ENCODE peak calls at places on chromosomes 16 and 17, in nine cellular contexts. One of them, this sample, is unnamed.

GRCh38 chr16:78210305-78210704 is 110.9 kb downstream of the WWOX start:
- DNase-seq in GM20000: no peak
- DNase-seq in lower lobe of right lung: no peak
- DNase-seq in CD4-positive, alpha-beta T cell: no peak
- DNase-seq in K562: no peak
- DNase-seq in psoas muscle: no peak
- DNase-seq in endothelial cell: no peak
- DNase-seq in esophagus muscularis mucosa: peak
- DNase-seq in gastrocnemius medialis: no peak
- DNase-seq in this sample: no peak

GRCh38 chr16:54007504-54007903 is 279.1 kb downstream of the IRX3 start:
- DNase-seq in psoas muscle: no peak
- DNase-seq in endothelial cell: no peak
- DNase-seq in lower lobe of right lung: no peak
- DNase-seq in GM20000: no peak
- DNase-seq in gastrocnemius medialis: no peak
- DNase-seq in esophagus muscularis mucosa: no peak
- DNase-seq in K562: no peak
- DNase-seq in CD4-positive, alpha-beta T cell: no peak
- DNase-seq in this sample: no peak

GRCh38 chr17:73286863-73287296 is 24.9 kb downstream of the CDC42EP4 start:
- DNase-seq in esophagus muscularis mucosa: no peak
- DNase-seq in GM20000: no peak
- DNase-seq in lower lobe of right lung: no peak
- DNase-seq in psoas muscle: peak
- DNase-seq in CD4-positive, alpha-beta T cell: no peak
- DNase-seq in gastrocnemius medialis: no peak
- DNase-seq in K562: no peak
- DNase-seq in endothelial cell: no peak
- DNase-seq in this sample: no peak

GRCh38 chr16:86387461-86388440 is 122.6 kb upstream of the FOXF1 start:
- DNase-seq in endothelial cell: no peak
- DNase-seq in GM20000: no peak
- DNase-seq in psoas muscle: no peak
- DNase-seq in CD4-positive, alpha-beta T cell: no peak
- DNase-seq in K562: peak
- DNase-seq in gastrocnemius medialis: no peak
- DNase-seq in esophagus muscularis mucosa: no peak
- DNase-seq in lower lobe of right lung: no peak
- DNase-seq in this sample: no peak

GRCh38 chr17:76631821-76632565 is 11.6 kb downstream of the ST6GALNAC1 start:
- DNase-seq in K562: no peak
- DNase-seq in gastrocnemius medialis: no peak
- DNase-seq in esophagus muscularis mucosa: no peak
- DNase-seq in CD4-positive, alpha-beta T cell: no peak
- DNase-seq in lower lobe of right lung: no peak
- DNase-seq in endothelial cell: no peak
- DNase-seq in psoas muscle: no peak
- DNase-seq in GM20000: peak
- DNase-seq in this sample: no peak

GRCh38 chr16:63650550-63650949 is 1471.3 kb downstream of the CDH11 start:
- DNase-seq in GM20000: no peak
- DNase-seq in psoas muscle: no peak
- DNase-seq in esophagus muscularis mucosa: no peak
- DNase-seq in CD4-positive, alpha-beta T cell: no peak
- DNase-seq in gastrocnemius medialis: no peak
- DNase-seq in K562: no peak
- DNase-seq in endothelial cell: no peak
- DNase-seq in lower lobe of right lung: no peak
- DNase-seq in this sample: no peak

GRCh38 chr16:29760567-29761279 is 14.9 kb upstream of the C16orf54 start:
- DNase-seq in lower lobe of right lung: no peak
- DNase-seq in K562: no peak
- DNase-seq in GM20000: no peak
- DNase-seq in CD4-positive, alpha-beta T cell: no peak
- DNase-seq in psoas muscle: no peak
- DNase-seq in endothelial cell: no peak
- DNase-seq in esophagus muscularis mucosa: no peak
- DNase-seq in gastrocnemius medialis: no peak
- DNase-seq in this sample: peak

GRCh38 chr16:81808933-81809480 is 29.9 kb downstream of the PLCG2 start:
- DNase-seq in endothelial cell: no peak
- DNase-seq in K562: no peak
- DNase-seq in psoas muscle: no peak
- DNase-seq in gastrocnemius medialis: no peak
- DNase-seq in lower lobe of right lung: no peak
- DNase-seq in esophagus muscularis mucosa: no peak
- DNase-seq in CD4-positive, alpha-beta T cell: no peak
- DNase-seq in GM20000: peak
- DNase-seq in this sample: no peak

GRCh38 chr17:30808785-30809286 is 15.7 kb downstream of the CRLF3 start:
- DNase-seq in endothelial cell: peak
- DNase-seq in gastrocnemius medialis: no peak
- DNase-seq in esophagus muscularis mucosa: no peak
- DNase-seq in CD4-positive, alpha-beta T cell: no peak
- DNase-seq in psoas muscle: no peak
- DNase-seq in lower lobe of right lung: no peak
- DNase-seq in K562: no peak
- DNase-seq in GM20000: peak
- DNase-seq in this sample: no peak

GRCh38 chr17:30809867-30810266 is 14.6 kb downstream of the CRLF3 start:
- DNase-seq in gastrocnemius medialis: no peak
- DNase-seq in endothelial cell: no peak
- DNase-seq in lower lobe of right lung: no peak
- DNase-seq in GM20000: no peak
- DNase-seq in esophagus muscularis mucosa: no peak
- DNase-seq in K562: no peak
- DNase-seq in CD4-positive, alpha-beta T cell: no peak
- DNase-seq in psoas muscle: no peak
- DNase-seq in this sample: no peak

DNA sequence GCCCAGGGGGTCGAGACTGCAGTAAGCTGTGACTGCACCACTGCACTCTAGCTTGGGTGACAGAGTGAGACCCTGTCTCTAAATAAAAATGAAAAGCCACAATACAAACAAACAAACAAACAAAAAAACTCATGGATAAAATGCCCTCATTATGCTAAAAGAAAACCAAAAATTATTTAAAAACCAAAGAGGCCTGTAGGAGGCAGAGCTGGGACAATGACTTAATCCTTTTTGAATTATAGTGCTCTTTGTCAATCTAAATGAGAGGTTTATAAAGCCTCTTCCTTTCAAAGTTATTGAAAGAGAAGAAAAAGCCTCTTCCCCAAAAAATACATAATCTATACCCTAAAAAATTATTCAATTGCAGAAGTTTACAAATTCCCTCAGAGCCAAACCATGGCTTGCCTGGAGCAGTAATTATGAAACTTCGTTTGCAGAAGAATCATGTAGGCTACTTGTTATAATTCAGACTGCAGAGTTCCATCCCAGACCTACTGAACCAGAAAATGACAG is 18.5 kb downstream of the CRLF3 start:
- DNase-seq in psoas muscle: no peak
- DNase-seq in endothelial cell: no peak
- DNase-seq in K562: no peak
- DNase-seq in CD4-positive, alpha-beta T cell: no peak
- DNase-seq in esophagus muscularis mucosa: no peak
- DNase-seq in gastrocnemius medialis: no peak
- DNase-seq in GM20000: no peak
- DNase-seq in lower lobe of right lung: no peak
- DNase-seq in this sample: no peak
- TF ChIP-seq CTCF in psoas muscle: no peak
- TF ChIP-seq CTCF in endothelial cell: no peak
- TF ChIP-seq CTCF in K562: no peak
- TF ChIP-seq CTCF in CD4-positive, alpha-beta T cell: peak
- TF ChIP-seq CTCF in esophagus muscularis mucosa: no peak
- TF ChIP-seq CTCF in gastrocnemius medialis: no peak
- TF ChIP-seq CTCF in GM20000: no peak
- TF ChIP-seq CTCF in lower lobe of right lung: peak
- TF ChIP-seq CTCF in this sample: no peak

GRCh38 chr16:24070851-24071250 is 185.3 kb upstream of the CACNG3 start:
- DNase-seq in psoas muscle: no peak
- DNase-seq in lower lobe of right lung: no peak
- DNase-seq in K562: peak
- DNase-seq in esophagus muscularis mucosa: no peak
- DNase-seq in endothelial cell: peak
- DNase-seq in CD4-positive, alpha-beta T cell: no peak
- DNase-seq in GM20000: peak
- DNase-seq in gastrocnemius medialis: no peak
- DNase-seq in this sample: peak
- TF ChIP-seq CTCF in psoas muscle: no peak
- TF ChIP-seq CTCF in lower lobe of right lung: peak
- TF ChIP-seq CTCF in K562: peak
- TF ChIP-seq CTCF in esophagus muscularis mucosa: no peak
- TF ChIP-seq CTCF in endothelial cell: peak
- TF ChIP-seq CTCF in CD4-positive, alpha-beta T cell: no peak
- TF ChIP-seq CTCF in GM20000: peak
- TF ChIP-seq CTCF in gastrocnemius medialis: no peak
- TF ChIP-seq CTCF in this sample: peak

GRCh38 chr17:17346428-17347233 is 43.5 kb downstream of the NT5M start:
- DNase-seq in gastrocnemius medialis: no peak
- DNase-seq in GM20000: no peak
- DNase-seq in K562: no peak
- DNase-seq in psoas muscle: no peak
- DNase-seq in lower lobe of right lung: no peak
- DNase-seq in esophagus muscularis mucosa: no peak
- DNase-seq in endothelial cell: no peak
- DNase-seq in CD4-positive, alpha-beta T cell: no peak
- DNase-seq in this sample: no peak
- TF ChIP-seq CTCF in gastrocnemius medialis: no peak
- TF ChIP-seq CTCF in GM20000: no peak
- TF ChIP-seq CTCF in K562: no peak
- TF ChIP-seq CTCF in psoas muscle: no peak
- TF ChIP-seq CTCF in lower lobe of right lung: no peak
- TF ChIP-seq CTCF in esophagus muscularis mucosa: no peak
- TF ChIP-seq CTCF in endothelial cell: no peak
- TF ChIP-seq CTCF in CD4-positive, alpha-beta T cell: no peak
- TF ChIP-seq CTCF in this sample: no peak

GRCh38 chr16:87931504-87931903 is 4.8 kb downstream of the CA5A start:
- DNase-seq in gastrocnemius medialis: no peak
- DNase-seq in GM20000: no peak
- DNase-seq in K562: peak
- DNase-seq in CD4-positive, alpha-beta T cell: no peak
- DNase-seq in psoas muscle: no peak
- DNase-seq in esophagus muscularis mucosa: no peak
- DNase-seq in lower lobe of right lung: no peak
- DNase-seq in endothelial cell: no peak
- DNase-seq in this sample: no peak

GRCh38 chr16:87929986-87930385 is 6.3 kb downstream of the CA5A start:
- DNase-seq in esophagus muscularis mucosa: no peak
- DNase-seq in CD4-positive, alpha-beta T cell: no peak
- DNase-seq in GM20000: no peak
- DNase-seq in endothelial cell: no peak
- DNase-seq in K562: no peak
- DNase-seq in psoas muscle: no peak
- DNase-seq in gastrocnemius medialis: no peak
- DNase-seq in lower lobe of right lung: no peak
- DNase-seq in this sample: no peak

GRCh38 chr16:87927195-87927562 is 9.2 kb downstream of the CA5A start:
- DNase-seq in esophagus muscularis mucosa: no peak
- DNase-seq in lower lobe of right lung: no peak
- DNase-seq in gastrocnemius medialis: no peak
- DNase-seq in endothelial cell: no peak
- DNase-seq in psoas muscle: no peak
- DNase-seq in GM20000: no peak
- DNase-seq in K562: no peak
- DNase-seq in CD4-positive, alpha-beta T cell: no peak
- DNase-seq in this sample: no peak

GRCh38 chr16:87933140-87933495 is 3.2 kb downstream of the CA5A start:
- DNase-seq in K562: no peak
- DNase-seq in gastrocnemius medialis: no peak
- DNase-seq in lower lobe of right lung: no peak
- DNase-seq in esophagus muscularis mucosa: no peak
- DNase-seq in endothelial cell: no peak
- DNase-seq in CD4-positive, alpha-beta T cell: no peak
- DNase-seq in psoas muscle: no peak
- DNase-seq in GM20000: no peak
- DNase-seq in this sample: no peak

DNA sequence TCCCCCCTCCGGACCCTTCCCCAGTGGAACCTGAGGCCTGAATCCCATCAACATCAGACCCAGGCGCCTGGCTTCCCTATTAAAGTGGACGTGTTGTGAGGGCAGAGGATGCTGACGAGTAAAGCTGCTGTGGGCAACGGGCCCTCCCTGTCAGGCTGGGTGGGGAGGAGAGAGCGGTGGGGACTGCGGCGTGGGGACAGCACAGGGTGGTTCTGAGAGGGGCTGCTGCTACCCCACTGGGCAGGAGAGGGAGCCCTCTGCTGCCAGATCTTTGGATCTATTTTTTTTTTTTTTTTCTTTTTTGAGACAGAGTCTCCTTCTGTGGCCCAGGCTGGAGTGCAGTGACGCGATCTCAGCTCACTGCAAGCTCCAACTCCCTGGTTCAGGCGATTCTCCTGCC is 5.9 kb downstream of the CA5A start:
- DNase-seq in endothelial cell: no peak
- DNase-seq in gastrocnemius medialis: no peak
- DNase-seq in esophagus muscularis mucosa: no peak
- DNase-seq in lower lobe of right lung: no peak
- DNase-seq in CD4-positive, alpha-beta T cell: no peak
- DNase-seq in psoas muscle: no peak
- DNase-seq in GM20000: no peak
- DNase-seq in K562: peak
- DNase-seq in this sample: no peak
- TF ChIP-seq CTCF in endothelial cell: no peak
- TF ChIP-seq CTCF in gastrocnemius medialis: no peak
- TF ChIP-seq CTCF in esophagus muscularis mucosa: no peak
- TF ChIP-seq CTCF in lower lobe of right lung: no peak
- TF ChIP-seq CTCF in CD4-positive, alpha-beta T cell: no peak
- TF ChIP-seq CTCF in psoas muscle: no peak
- TF ChIP-seq CTCF in GM20000: peak
- TF ChIP-seq CTCF in K562: peak
- TF ChIP-seq CTCF in this sample: peak

DNA sequence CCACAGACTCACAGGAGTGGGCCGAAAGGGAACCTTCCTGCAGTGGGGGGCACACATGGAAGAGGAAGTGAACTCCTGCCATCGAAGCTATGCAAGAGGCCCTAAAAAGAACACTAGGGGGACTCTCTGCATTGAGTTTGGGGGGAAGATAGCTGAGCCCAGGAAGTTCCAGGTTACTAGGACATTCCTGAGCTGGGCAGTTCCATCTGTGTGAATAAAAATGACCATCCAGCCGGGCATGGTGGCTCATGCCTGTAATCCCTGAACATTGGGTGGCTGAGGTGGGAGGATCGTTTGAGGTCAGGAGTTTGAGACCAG is 211.8 kb downstream of the ZNF423 start:
- DNase-seq in lower lobe of right lung: no peak
- DNase-seq in K562: no peak
- DNase-seq in CD4-positive, alpha-beta T cell: no peak
- DNase-seq in GM20000: no peak
- DNase-seq in gastrocnemius medialis: no peak
- DNase-seq in endothelial cell: no peak
- DNase-seq in psoas muscle: no peak
- DNase-seq in esophagus muscularis mucosa: no peak
- DNase-seq in this sample: no peak
- TF ChIP-seq CTCF in lower lobe of right lung: no peak
- TF ChIP-seq CTCF in K562: no peak
- TF ChIP-seq CTCF in CD4-positive, alpha-beta T cell: no peak
- TF ChIP-seq CTCF in GM20000: no peak
- TF ChIP-seq CTCF in gastrocnemius medialis: no peak
- TF ChIP-seq CTCF in endothelial cell: no peak
- TF ChIP-seq CTCF in psoas muscle: no peak
- TF ChIP-seq CTCF in esophagus muscularis mucosa: no peak
- TF ChIP-seq CTCF in this sample: no peak